ENCODE peak calls at places on chromosomes 4 and X, in five cellular contexts. F is memory B cell; X is naive B cell; B is LoVo; Z is stimulated activated CD4-positive, alpha-beta T cell treated with anti-CD3 and anti-CD28 coated beads, Interleukin-2, amount 100 ng/mL, for 48 hours. G is an unnamed sample.

GRCh38 chr4:156939801-156940200 is 31.8 kb downstream of the PDGFC start:
- DNase-seq in F (no peak), X (no peak), B (no peak), Z (no peak), G (no peak)

GRCh38 chr4:15649914-15650545 is 5.1 kb downstream of the FBXL5 start:
- DNase-seq in F (peak), X (peak), B (peak), Z (peak), G (peak)

GRCh38 chrX:24426340-24426913 is 38.7 kb upstream of the PDK3 start:
- DNase-seq in F (no peak), X (peak), B (no peak), Z (no peak), G (no peak)

GRCh38 chrX:32293962-32294708 is 917.2 kb downstream of the DMD start:
- DNase-seq in F (no peak), X (no peak), B (no peak), Z (no peak), G (no peak)

GRCh38 chr4:17884063-17884462 is 73.3 kb downstream of the NCAPG start:
- DNase-seq in F (no peak), X (no peak), B (no peak), Z (no peak), G (no peak)

GRCh38 chr4:172850838-172851237 is 317.8 kb upstream of the GALNT7 start:
- DNase-seq in F (no peak), X (no peak), B (no peak), Z (no peak), G (no peak)

GRCh38 chrX:4936315-4936714 is 1222.9 kb upstream of the PRKX start:
- DNase-seq in F (no peak), X (peak), B (no peak), Z (no peak), G (no peak)

GRCh38 chr4:95087657-95088455 is 330.1 kb downstream of the BMPR1B start:
- DNase-seq in F (no peak), X (no peak), B (peak), Z (no peak), G (no peak)

GRCh38 chrX:155967653-155968052 is 29.8 kb upstream of the IL9R start:
- DNase-seq in F (no peak), X (no peak), B (no peak), Z (no peak), G (no peak)

GRCh38 chr4:114180481-114180880 is 201.0 kb upstream of the ARSJ start:
- DNase-seq in F (no peak), X (peak), B (peak), Z (peak), G (no peak)

GRCh38 chrX:97238632-97239031 is 354.9 kb downstream of the RPA4 start:
- DNase-seq in F (no peak), X (no peak), B (no peak), Z (no peak), G (no peak)

GRCh38 chr4:48138936-48139335 is 4.9 kb upstream of the TXK start:
- DNase-seq in F (peak), X (peak), B (no peak), Z (no peak), G (no peak)

GRCh38 chr4:53010320-53010719 is 148.2 kb downstream of the RASL11B start:
- DNase-seq in F (no peak), X (no peak), B (no peak), Z (no peak), G (no peak)

GRCh38 chr4:101419324-101420135 is 72.2 kb upstream of the PPP3CA start:
- DNase-seq in F (no peak), X (no peak), B (peak), Z (no peak), G (no peak)

G was measured in GF-D8.